ENCODE peak calls at places on chromosomes 5 and 9, in seven cellular contexts. X, W, M, E, G, S and Z are unnamed samples.

GRCh38 chr9:73039253-73039915 is 86.5 kb upstream of the ALDH1A1 start:
- DNase-seq in X (no peak), W (peak; percentile 55), M (peak; percentile 52), E (no peak), G (no peak), S (no peak), Z (no peak)

GRCh38 chr5:98989723-98990122 is 60.9 kb upstream of the CHD1 start:
- DNase-seq in X (no peak), W (no peak), M (no peak), E (no peak), G (no peak), S (no peak), Z (no peak)

GRCh38 chr9:120545691-120546565 is 34.0 kb downstream of the CDK5RAP2 start:
- DNase-seq in X (no peak), W (no peak), M (peak; percentile 53), E (no peak), G (no peak), S (no peak), Z (no peak)

GRCh38 chr5:98902733-98903132 is 26.1 kb downstream of the CHD1 start:
- DNase-seq in X (no peak), W (peak; percentile 68), M (peak; percentile 24), E (no peak), G (no peak), S (no peak), Z (no peak)

GRCh38 chr9:98477884-98478283 is 222.4 kb upstream of the TBC1D2 start:
- DNase-seq in X (no peak), W (no peak), M (no peak), E (no peak), G (no peak), S (no peak), Z (no peak)

GRCh38 chr5:43573058-43573457 is 16.2 kb upstream of the PAIP1 start:
- DNase-seq in X (no peak), W (peak; percentile 79), M (peak; percentile 71), E (no peak), G (no peak), S (no peak), Z (no peak)

GRCh38 chr5:76870046-76870445 is 20.2 kb downstream of the S100Z start:
- DNase-seq in X (no peak), W (no peak), M (peak; percentile 5), E (no peak), G (no peak), S (no peak), Z (no peak)

GRCh38 chr5:134111741-134112647 is 2.5 kb upstream of the TCF7 start:
- DNase-seq in X (no peak), W (peak; percentile 39), M (no peak), E (peak; percentile 61), G (no peak), S (no peak), Z (peak; percentile 52)

GRCh38 chr9:76087978-76088377 is 197.5 kb downstream of the PCSK5 start:
- DNase-seq in X (no peak), W (no peak), M (no peak), E (no peak), G (no peak), S (no peak), Z (no peak)

GRCh38 chr5:39176740-39177628 is 42.4 kb downstream of the FYB1 start:
- DNase-seq in X (no peak), W (no peak), M (no peak), E (peak; percentile 69), G (no peak), S (no peak), Z (no peak)

GRCh38 chr9:81822967-81823366 is 105.3 kb upstream of the SPATA31D4 start:
- DNase-seq in X (no peak), W (peak; percentile 48), M (no peak), E (no peak), G (no peak), S (no peak), Z (no peak)

GRCh38 chr9:121944741-121945191 is 148.3 kb downstream of the TTLL11 start:
- DNase-seq in X (peak; percentile 30), W (peak; percentile 84), M (peak; percentile 89), E (no peak), G (no peak), S (no peak), Z (no peak)

GRCh38 chr9:92605224-92605623 is 64.7 kb downstream of the IPPK start:
- DNase-seq in X (no peak), W (no peak), M (no peak), E (no peak), G (no peak), S (no peak), Z (no peak)

GRCh38 chr9:37999501-38000189 is 69.4 kb downstream of the SHB start:
- DNase-seq in X (no peak), W (peak; percentile 61), M (no peak), E (no peak), G (no peak), S (no peak), Z (no peak)

GRCh38 chr9:16344343-16344742 is 526.1 kb downstream of the BNC2 start:
- DNase-seq in X (no peak), W (peak; percentile 95), M (peak; percentile 93), E (no peak), G (no peak), S (no peak), Z (no peak)

GRCh38 chr9:137970098-137970497 is 92.5 kb downstream of the CACNA1B start:
- DNase-seq in X (no peak), W (no peak), M (no peak), E (no peak), G (no peak), S (no peak), Z (no peak)

GRCh38 chr5:69331528-69332445 is 814 bp downstream of the CCDC125 start:
- DNase-seq in X (peak; percentile 39), W (no peak), M (no peak), E (no peak), G (no peak), S (no peak), Z (no peak)

GRCh38 chr5:131466171-131466766 is 168.8 kb downstream of the RAPGEF6 start:
- DNase-seq in X (no peak), W (peak; percentile 87), M (peak; percentile 66), E (peak; percentile 6), G (no peak), S (no peak), Z (no peak)

GRCh38 chr5:5583832-5584231 is 161.4 kb downstream of the ICE1 start:
- DNase-seq in X (no peak), W (no peak), M (no peak), E (no peak), G (no peak), S (no peak), Z (no peak)

GRCh38 chr5:27797220-27797619 is 758.8 kb upstream of the CDH9 start:
- DNase-seq in X (no peak), W (no peak), M (no peak), E (no peak), G (no peak), S (no peak), Z (no peak)

GRCh38 chr9:70413798-70414775 is at the start of gene KLF9:
- DNase-seq in X (peak; percentile 87), W (peak; percentile 98), M (peak; percentile 98), E (peak; percentile 91), G (peak; percentile 48), S (peak; percentile 92), Z (peak; percentile 86)

GRCh38 chr5:143470120-143470519 is 66.6 kb upstream of the NR3C1 start:
- DNase-seq in X (no peak), W (no peak), M (no peak), E (no peak), G (no peak), S (no peak), Z (no peak)

GRCh38 chr5:140000332-140000731 is 42.8 kb downstream of the NRG2 start:
- DNase-seq in X (no peak), W (no peak), M (no peak), E (no peak), G (no peak), S (no peak), Z (no peak)

GRCh38 chr5:179819296-179820126 is 1.2 kb upstream of the SQSTM1 start:
- DNase-seq in X (no peak), W (peak; percentile 78), M (peak; percentile 64), E (peak; percentile 51), G (no peak), S (peak; percentile 90), Z (peak; percentile 61)

GRCh38 chr5:180154821-180155220 is 54.2 kb downstream of the RASGEF1C start:
- DNase-seq in X (no peak), W (no peak), M (no peak), E (no peak), G (no peak), S (no peak), Z (no peak)

GRCh38 chr5:76547242-76547890 is 75.8 kb downstream of the F2RL2 start:
- DNase-seq in X (peak; percentile 8), W (no peak), M (no peak), E (peak; percentile 37), G (no peak), S (no peak), Z (peak; percentile 52)

GRCh38 chr5:159910207-159910842 is 6.0 kb upstream of the ADRA1B start:
- DNase-seq in X (no peak), W (no peak), M (no peak), E (no peak), G (no peak), S (no peak), Z (no peak)

GRCh38 chr5:44389410-44389879 is at the start of gene FGF10:
- DNase-seq in X (no peak), W (no peak), M (no peak), E (no peak), G (peak; percentile 41), S (peak; percentile 84), Z (no peak)

GRCh38 chr9:123248630-123249029 is 19.8 kb downstream of the STRBP start:
- DNase-seq in X (no peak), W (no peak), M (no peak), E (no peak), G (no peak), S (no peak), Z (no peak)